ENCODE peak calls at places on chromosome 1, in five cellular contexts. G, W, Y, A and E are unnamed samples.
A peak's percentile ranks its signal among the peaks of the same experiment; 100 is the strongest.

GRCh38 chr1:43651188-43651587 is 1.2 kb downstream of the KDM4A start:
- DNase-seq in Y (no peak), G (no peak), A (no peak), W (no peak), E (no peak)

GRCh38 chr1:5978452-5978851 is 13.8 kb downstream of the NPHP4 start:
- DNase-seq in G (peak; percentile 5), A (peak; percentile 23), W (no peak), Y (no peak), E (no peak)

GRCh38 chr1:10001016-10001665 is 4.1 kb downstream of the RBP7 start:
- DNase-seq in A (no peak), Y (no peak), G (no peak), W (no peak), E (no peak)

GRCh38 chr1:210372931-210373627 is 44.4 kb downstream of the HHAT start:
- DNase-seq in Y (no peak), G (no peak), W (no peak), A (no peak), E (no peak)

GRCh38 chr1:44254392-44254791 is 41.1 kb downstream of the DMAP1 start:
- DNase-seq in A (no peak), Y (no peak), G (no peak), W (no peak), E (no peak)

GRCh38 chr1:157140068-157140588 is 1.9 kb upstream of the ETV3 start:
- DNase-seq in A (no peak), Y (no peak), G (no peak), W (no peak), E (no peak)

GRCh38 chr1:101178688-101179491 is 57.9 kb upstream of the S1PR1 start:
- DNase-seq in Y (no peak), G (no peak), W (no peak), A (no peak), E (no peak)

GRCh38 chr1:200893411-200893901 is 1.2 kb upstream of the INAVA start:
- DNase-seq in G (no peak), W (peak; percentile 46), Y (no peak), A (no peak), E (no peak)

GRCh38 chr1:171513743-171514142 is 28.4 kb downstream of the PRRC2C start:
- DNase-seq in W (no peak), Y (no peak), G (no peak), A (no peak), E (no peak)

GRCh38 chr1:22420456-22421053 is 31.1 kb upstream of the ZBTB40 start:
- DNase-seq in G (peak; percentile 90), A (peak; percentile 93), W (peak; percentile 79), Y (peak; percentile 33), E (no peak)

GRCh38 chr1:239657291-239657690 is 270.9 kb downstream of the CHRM3 start:
- DNase-seq in A (no peak), Y (no peak), G (no peak), W (no peak), E (no peak)

GRCh38 chr1:17120962-17121837 is 1.9 kb upstream of the PADI2 start:
- DNase-seq in W (no peak), G (no peak), Y (no peak), A (no peak), E (no peak)

GRCh38 chr1:241838831-241839365 is 9.1 kb upstream of the EXO1 start:
- DNase-seq in A (no peak), W (no peak), G (no peak), Y (no peak), E (no peak)

GRCh38 chr1:6922096-6922931 is 137.1 kb downstream of the CAMTA1 start:
- DNase-seq in Y (no peak), G (no peak), W (no peak), A (no peak), E (peak; percentile 42)